ENCODE peak calls at places on chromosomes 12 and 14, in five cellular contexts. G, H, P, C and V are unnamed samples.

GRCh38 chr14:76109087-76109880 is 42.4 kb upstream of the GPATCH2L start:
- DNase-seq in H (no peak), P (no peak), C (no peak), G (peak; percentile 51), V (no peak)

GRCh38 chr12:120972870-120973543 is 5.3 kb upstream of the HNF1A start:
- DNase-seq in P (no peak), G (no peak), C (no peak), H (no peak), V (peak; percentile 41)

GRCh38 chr12:120263725-120264040 is 1.8 kb downstream of the PXN start:
- DNase-seq in C (no peak), G (no peak), P (no peak), H (no peak), V (no peak)

GRCh38 chr12:126312457-126312856 is 1247.2 kb downstream of the AACS start:
- DNase-seq in G (no peak), P (no peak), C (no peak), H (no peak), V (no peak)

GRCh38 chr12:114767906-114768697 is 84.1 kb upstream of the TBX3 start:
- DNase-seq in G (no peak), P (peak; percentile 45), C (no peak), H (no peak), V (no peak)

GRCh38 chr12:69689638-69690037 is 9.5 kb downstream of the BEST3 start:
- DNase-seq in H (no peak), G (no peak), P (no peak), C (no peak), V (no peak)

GRCh38 chr12:2017724-2018337 is 13.6 kb upstream of the DCP1B start:
- DNase-seq in C (no peak), P (no peak), G (no peak), H (no peak), V (no peak)

GRCh38 chr14:101843665-101844064 is 82.2 kb downstream of the PPP2R5C start:
- DNase-seq in H (peak; percentile 29), C (no peak), G (no peak), P (no peak), V (no peak)

GRCh38 chr12:76685246-76685678 is 78.7 kb upstream of the ZDHHC17 start:
- DNase-seq in G (no peak), P (no peak), C (no peak), H (no peak), V (no peak)

GRCh38 chr14:86221755-86222154 is 691.8 kb downstream of the FLRT2 start:
- DNase-seq in C (no peak), G (no peak), H (no peak), P (no peak), V (no peak)

GRCh38 chr12:117125275-117125613 is 26.0 kb upstream of the TESC start:
- DNase-seq in C (no peak), G (no peak), H (no peak), P (no peak), V (no peak)

GRCh38 chr12:49583361-49584094 is 15.6 kb upstream of the MCRS1 start:
- DNase-seq in G (no peak), P (no peak), C (no peak), H (no peak), V (no peak)

GRCh38 chr14:67722293-67722692 is 20.6 kb downstream of the RDH12 start:
- DNase-seq in P (peak; percentile 67), H (no peak), G (peak; percentile 83), C (no peak), V (no peak)

GRCh38 chr12:54631551-54631950 is 3.1 kb downstream of the LACRT start:
- DNase-seq in C (no peak), H (no peak), P (no peak), G (no peak), V (no peak)

GRCh38 chr14:102316746-102317563 is 2.6 kb upstream of the ZNF839 start:
- DNase-seq in H (peak; percentile 99), P (peak; percentile 90), C (peak; percentile 93), G (peak; percentile 93), V (peak; percentile 93)

GRCh38 chr12:113253532-113254285 is 32.4 kb downstream of the TPCN1 start:
- DNase-seq in P (no peak), G (no peak), H (no peak), C (no peak), V (no peak)

GRCh38 chr14:32366256-32366655 is 37.2 kb downstream of the AKAP6 start:
- DNase-seq in G (no peak), C (no peak), P (no peak), H (no peak), V (no peak)

GRCh38 chr12:111925171-111925570 is 83.1 kb downstream of the MAPKAPK5 start:
- DNase-seq in H (no peak), P (no peak), C (no peak), G (no peak), V (no peak)

GRCh38 chr14:52663850-52664249 is 31.5 kb downstream of the ERO1A start:
- DNase-seq in G (no peak), H (no peak), P (no peak), C (no peak), V (no peak)

GRCh38 chr14:22715186-22715812 is 51.2 kb upstream of the OXA1L start:
- DNase-seq in P (no peak), H (no peak), C (no peak), G (no peak), V (no peak)

GRCh38 chr14:101228949-101229541 is 325.5 kb upstream of the RTL1 start:
- DNase-seq in H (no peak), G (peak; percentile 28), C (no peak), P (no peak), V (no peak)

GRCh38 chr12:104134882-104135281 is 3.1 kb downstream of the NFYB start:
- DNase-seq in G (no peak), P (no peak), C (no peak), H (no peak), V (no peak)

GRCh38 chr12:104132351-104132956 is 5.6 kb downstream of the NFYB start:
- DNase-seq in H (no peak), G (peak; percentile 54), P (no peak), C (no peak), V (no peak)

GRCh38 chr12:104133861-104134260 is 4.1 kb downstream of the NFYB start:
- DNase-seq in P (no peak), C (no peak), H (no peak), G (no peak), V (no peak)

GRCh38 chr12:104130760-104131159 is 7.2 kb downstream of the NFYB start:
- DNase-seq in G (no peak), H (no peak), P (no peak), C (no peak), V (no peak)

DNA sequence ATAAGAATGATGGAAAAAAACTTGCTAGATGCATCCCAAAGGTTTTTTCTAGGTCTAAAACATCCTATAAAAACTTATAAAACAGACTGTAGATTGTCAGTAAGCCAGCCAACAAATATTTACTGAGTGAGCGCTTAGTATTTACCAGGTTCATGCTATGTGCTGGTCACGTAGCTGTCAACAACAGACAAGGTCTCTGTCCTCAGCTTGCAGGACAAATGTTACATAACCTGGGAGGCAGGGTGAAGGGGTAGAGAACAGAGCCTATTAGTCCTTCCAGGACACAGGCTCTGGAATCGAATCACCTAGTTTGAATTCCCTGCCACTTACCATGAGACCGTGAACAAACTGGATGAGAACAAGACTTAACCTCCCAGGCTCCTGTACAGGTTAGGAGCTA is 6.4 kb downstream of the NFYB start:
- DNase-seq in P (no peak), G (peak; percentile 83), C (no peak), H (no peak), V (no peak)
- TF ChIP-seq CTCF in P (no peak), G (no peak), C (no peak), H (no peak), V (no peak)

GRCh38 chr14:26389646-26390508 is 208.0 kb downstream of the NOVA1 start:
- DNase-seq in P (no peak), H (no peak), G (no peak), C (no peak), V (no peak)
- H3K9me3 ChIP-seq in P (no peaks in the 10 kb centered on the region), H (peaks cover 7% of the 10 kb centered on the region), G (no peaks in the 10 kb centered on the region), C (no peaks in the 10 kb centered on the region), V (no peaks in the 10 kb centered on the region)

GRCh38 chr14:88518592-88519512 is 36.0 kb downstream of the PTPN21 start:
- DNase-seq in C (no peak), P (no peak), G (no peak), H (no peak), V (no peak)

GRCh38 chr14:88521818-88522217 is 33.0 kb downstream of the PTPN21 start:
- DNase-seq in H (no peak), C (no peak), G (no peak), P (no peak), V (no peak)

GRCh38 chr14:88515499-88516221 is 39.1 kb downstream of the PTPN21 start:
- DNase-seq in H (no peak), C (no peak), P (no peak), G (no peak), V (no peak)

GRCh38 chr14:88519907-88520306 is 34.9 kb downstream of the PTPN21 start:
- DNase-seq in C (no peak), P (no peak), H (no peak), G (no peak), V (no peak)

DNA sequence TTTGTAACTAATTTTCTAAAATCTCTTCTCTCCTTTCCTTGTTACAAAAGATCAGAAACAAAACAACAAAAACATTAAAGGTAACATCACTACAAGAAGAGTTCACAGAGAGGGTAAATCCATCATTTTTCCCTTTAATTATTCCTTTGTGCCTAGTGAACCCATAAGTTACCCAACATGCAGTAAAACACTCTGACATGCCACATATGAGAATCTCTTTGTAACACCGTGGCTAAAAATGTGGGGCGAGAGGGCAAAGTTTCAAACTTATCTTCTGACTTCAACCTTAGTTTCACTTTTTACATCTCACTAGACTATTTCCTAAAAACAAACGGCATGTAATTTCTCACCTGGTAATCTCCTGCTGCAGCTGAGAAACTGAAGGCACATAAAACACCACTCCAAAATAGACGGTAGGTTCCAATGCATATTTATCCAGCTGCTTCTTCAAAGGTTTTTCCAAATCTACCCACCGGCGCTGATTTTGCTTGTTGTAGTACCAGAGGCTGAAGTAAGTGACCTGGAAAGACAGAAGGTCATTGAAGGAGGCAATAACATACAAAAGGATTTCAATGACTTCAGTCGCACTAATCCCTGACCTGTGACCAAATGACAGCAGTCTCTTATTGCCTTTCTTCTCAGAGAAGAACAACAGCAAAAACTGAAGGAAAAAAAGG is 37.9 kb downstream of the PTPN21 start:
- DNase-seq in C (no peak), H (no peak), P (no peak), G (no peak), V (no peak)
- H3K27ac ChIP-seq in C (no peak overlapping the region), H (no peak overlapping the region), P (no peak overlapping the region), G (peak overlapping the region; percentile 35), V (no peak overlapping the region)

GRCh38 chr12:90954428-90954827 is 548 bp downstream of the CCER1 start:
- DNase-seq in P (no peak), C (no peak), H (no peak), G (no peak), V (no peak)

GRCh38 chr12:90954921-90955320 is at the start of gene CCER1:
- DNase-seq in P (no peak), C (no peak), H (no peak), G (no peak), V (peak; percentile 64)

GRCh38 chr12:90959538-90960139 is 4.7 kb upstream of the CCER1 start:
- DNase-seq in C (no peak), H (no peak), G (no peak), P (no peak), V (no peak)

GRCh38 chr12:90961154-90961553 is 6.2 kb upstream of the CCER1 start:
- DNase-seq in H (no peak), P (no peak), C (no peak), G (no peak), V (no peak)

DNA sequence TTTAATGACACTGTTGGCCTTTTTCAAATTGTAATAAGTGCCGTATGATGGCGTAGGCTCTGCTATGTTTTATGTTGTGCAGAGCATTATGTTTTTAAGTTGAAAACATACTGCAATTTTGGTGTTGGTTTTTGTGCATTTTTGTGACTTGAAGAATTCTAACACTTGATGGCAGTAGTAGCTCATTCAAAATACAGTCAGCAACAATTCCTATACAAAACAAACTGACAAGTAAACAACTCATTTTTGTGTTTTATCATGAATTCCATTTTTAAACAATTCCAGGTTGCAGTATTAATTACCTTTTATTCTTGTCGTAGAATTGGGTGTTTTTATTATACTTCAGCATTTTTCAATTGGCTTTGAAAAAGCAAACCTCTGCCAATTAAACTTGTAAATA is 4.0 kb upstream of the CCER1 start:
- DNase-seq in H (no peak), G (no peak), C (no peak), P (no peak), V (no peak)
- TF ChIP-seq CTCF in H (no peak), G (no peak), C (no peak), P (peak; percentile 32), V (no peak)